ENCODE peak calls at places on chromosome 14, in seven cellular contexts. V, O, N, G, T, I and L are unnamed samples.

GRCh38 chr14:22974530-22975313 is 7.6 kb downstream of the AJUBA start:
- DNase-seq in I (no peak), O (peak), V (no peak), T (no peak), G (no peak), N (no peak), L (no peak)

GRCh38 chr14:68680541-68681051 is 112.3 kb downstream of the ZFP36L1 start:
- DNase-seq in G (no peak), T (no peak), O (no peak), I (no peak), V (no peak), N (no peak), L (no peak)

GRCh38 chr14:72921396-72921795 is 4.9 kb upstream of the DCAF4 start:
- DNase-seq in O (no peak), T (no peak), V (no peak), I (no peak), N (no peak), G (no peak), L (no peak)

GRCh38 chr14:21264025-21264801 is 5.0 kb downstream of the HNRNPC start:
- DNase-seq in I (no peak), V (no peak), O (no peak), T (no peak), G (peak), N (no peak), L (no peak)

GRCh38 chr14:71985538-71986234 is 53.5 kb downstream of the RGS6 start:
- DNase-seq in G (no peak), N (no peak), V (peak), I (no peak), T (no peak), O (no peak), L (no peak)

GRCh38 chr14:55592426-55592825 is 12.4 kb downstream of the KTN1 start:
- DNase-seq in I (peak), V (no peak), O (no peak), G (no peak), N (no peak), T (no peak), L (no peak)

GRCh38 chr14:80678436-80678835 is 263.1 kb downstream of the CEP128 start:
- DNase-seq in I (no peak), O (no peak), N (no peak), G (no peak), T (no peak), V (no peak), L (no peak)

GRCh38 chr14:54106802-54107377 is 150.3 kb upstream of the BMP4 start:
- DNase-seq in O (peak), I (peak), N (no peak), V (peak), G (no peak), T (no peak), L (no peak)

GRCh38 chr14:91737619-91738018 is 5.7 kb upstream of the CATSPERB start:
- DNase-seq in O (no peak), V (no peak), I (no peak), G (no peak), T (no peak), N (no peak), L (no peak)